ENCODE peak calls at places on chromosomes 13 and 19, in nine cellular contexts. One of them, this sample, is unnamed.

GRCh38 chr13:85582890-85583289 is 216.3 kb downstream of the SLITRK6 start:
- DNase-seq in mucosa of gallbladder: no peak
- DNase-seq in activated T-helper 1 cell treated with anti-CD3 and anti-CD28 coated beads, Interleukin-2, amount 50 U/mL, for 16 hours: no peak
- DNase-seq in D341Med: no peak
- DNase-seq in astrocyte of the spinal cord: no peak
- DNase-seq in GM23248: no peak
- DNase-seq in mesendoderm: no peak
- DNase-seq in ELR: peak
- DNase-seq in AG09309: no peak
- DNase-seq in this sample: no peak

GRCh38 chr13:38180670-38181069 is 169.0 kb upstream of the UFM1 start:
- DNase-seq in mucosa of gallbladder: no peak
- DNase-seq in activated T-helper 1 cell treated with anti-CD3 and anti-CD28 coated beads, Interleukin-2, amount 50 U/mL, for 16 hours: no peak
- DNase-seq in D341Med: no peak
- DNase-seq in astrocyte of the spinal cord: no peak
- DNase-seq in GM23248: peak
- DNase-seq in mesendoderm: no peak
- DNase-seq in ELR: no peak
- DNase-seq in AG09309: no peak
- DNase-seq in this sample: no peak

GRCh38 chr19:9597027-9597426 is 12.7 kb upstream of the ZNF121 start:
- DNase-seq in mucosa of gallbladder: no peak
- DNase-seq in activated T-helper 1 cell treated with anti-CD3 and anti-CD28 coated beads, Interleukin-2, amount 50 U/mL, for 16 hours: no peak
- DNase-seq in D341Med: no peak
- DNase-seq in astrocyte of the spinal cord: peak
- DNase-seq in GM23248: peak
- DNase-seq in mesendoderm: no peak
- DNase-seq in ELR: peak
- DNase-seq in AG09309: peak
- DNase-seq in this sample: no peak

GRCh38 chr19:2271516-2272103 is 10.4 kb downstream of the PEAK3 start:
- DNase-seq in mucosa of gallbladder: no peak
- DNase-seq in activated T-helper 1 cell treated with anti-CD3 and anti-CD28 coated beads, Interleukin-2, amount 50 U/mL, for 16 hours: no peak
- DNase-seq in D341Med: no peak
- DNase-seq in astrocyte of the spinal cord: peak
- DNase-seq in GM23248: peak
- DNase-seq in mesendoderm: no peak
- DNase-seq in ELR: peak
- DNase-seq in AG09309: no peak
- DNase-seq in this sample: peak

GRCh38 chr19:23346696-23347095 is 48.6 kb downstream of the ZNF91 start:
- DNase-seq in mucosa of gallbladder: no peak
- DNase-seq in activated T-helper 1 cell treated with anti-CD3 and anti-CD28 coated beads, Interleukin-2, amount 50 U/mL, for 16 hours: no peak
- DNase-seq in D341Med: no peak
- DNase-seq in astrocyte of the spinal cord: no peak
- DNase-seq in GM23248: no peak
- DNase-seq in mesendoderm: no peak
- DNase-seq in ELR: no peak
- DNase-seq in AG09309: no peak
- DNase-seq in this sample: no peak

GRCh38 chr13:113179374-113180230 is 21.2 kb downstream of the PROZ start:
- DNase-seq in mucosa of gallbladder: no peak
- DNase-seq in activated T-helper 1 cell treated with anti-CD3 and anti-CD28 coated beads, Interleukin-2, amount 50 U/mL, for 16 hours: no peak
- DNase-seq in D341Med: no peak
- DNase-seq in astrocyte of the spinal cord: peak
- DNase-seq in GM23248: no peak
- DNase-seq in mesendoderm: peak
- DNase-seq in ELR: peak
- DNase-seq in AG09309: no peak
- DNase-seq in this sample: no peak

GRCh38 chr19:51514866-51515481 is 13.4 kb upstream of the SIGLEC12 start:
- DNase-seq in mucosa of gallbladder: peak
- DNase-seq in activated T-helper 1 cell treated with anti-CD3 and anti-CD28 coated beads, Interleukin-2, amount 50 U/mL, for 16 hours: no peak
- DNase-seq in D341Med: peak
- DNase-seq in astrocyte of the spinal cord: peak
- DNase-seq in GM23248: peak
- DNase-seq in mesendoderm: peak
- DNase-seq in ELR: peak
- DNase-seq in AG09309: peak
- DNase-seq in this sample: peak

GRCh38 chr19:2719910-2720776 is 1.0 kb downstream of the DIRAS1 start:
- DNase-seq in mucosa of gallbladder: no peak
- DNase-seq in activated T-helper 1 cell treated with anti-CD3 and anti-CD28 coated beads, Interleukin-2, amount 50 U/mL, for 16 hours: no peak
- DNase-seq in D341Med: peak
- DNase-seq in astrocyte of the spinal cord: no peak
- DNase-seq in GM23248: peak
- DNase-seq in mesendoderm: peak
- DNase-seq in ELR: peak
- DNase-seq in AG09309: no peak
- DNase-seq in this sample: no peak

GRCh38 chr13:28100149-28101121 is at the start of gene FLT3:
- DNase-seq in mucosa of gallbladder: no peak
- DNase-seq in activated T-helper 1 cell treated with anti-CD3 and anti-CD28 coated beads, Interleukin-2, amount 50 U/mL, for 16 hours: no peak
- DNase-seq in D341Med: peak
- DNase-seq in astrocyte of the spinal cord: peak
- DNase-seq in GM23248: peak
- DNase-seq in mesendoderm: peak
- DNase-seq in ELR: peak
- DNase-seq in AG09309: no peak
- DNase-seq in this sample: peak

GRCh38 chr19:2332341-2333026 is 4.0 kb downstream of the SPPL2B start:
- DNase-seq in mucosa of gallbladder: no peak
- DNase-seq in activated T-helper 1 cell treated with anti-CD3 and anti-CD28 coated beads, Interleukin-2, amount 50 U/mL, for 16 hours: no peak
- DNase-seq in D341Med: peak
- DNase-seq in astrocyte of the spinal cord: no peak
- DNase-seq in GM23248: no peak
- DNase-seq in mesendoderm: no peak
- DNase-seq in ELR: no peak
- DNase-seq in AG09309: no peak
- DNase-seq in this sample: no peak

GRCh38 chr13:23868521-23868920 is 20.7 kb downstream of the MIPEP start:
- DNase-seq in mucosa of gallbladder: no peak
- DNase-seq in activated T-helper 1 cell treated with anti-CD3 and anti-CD28 coated beads, Interleukin-2, amount 50 U/mL, for 16 hours: no peak
- DNase-seq in D341Med: no peak
- DNase-seq in astrocyte of the spinal cord: peak
- DNase-seq in GM23248: peak
- DNase-seq in mesendoderm: no peak
- DNase-seq in ELR: peak
- DNase-seq in AG09309: peak
- DNase-seq in this sample: no peak

GRCh38 chr13:59452189-59452588 is 711.5 kb downstream of the DIAPH3 start:
- DNase-seq in mucosa of gallbladder: no peak
- DNase-seq in activated T-helper 1 cell treated with anti-CD3 and anti-CD28 coated beads, Interleukin-2, amount 50 U/mL, for 16 hours: no peak
- DNase-seq in D341Med: peak
- DNase-seq in astrocyte of the spinal cord: no peak
- DNase-seq in GM23248: no peak
- DNase-seq in mesendoderm: no peak
- DNase-seq in ELR: no peak
- DNase-seq in AG09309: no peak
- DNase-seq in this sample: no peak

GRCh38 chr19:5101871-5102270 is 133.0 kb downstream of the KDM4B start:
- DNase-seq in mucosa of gallbladder: no peak
- DNase-seq in activated T-helper 1 cell treated with anti-CD3 and anti-CD28 coated beads, Interleukin-2, amount 50 U/mL, for 16 hours: no peak
- DNase-seq in D341Med: no peak
- DNase-seq in astrocyte of the spinal cord: no peak
- DNase-seq in GM23248: no peak
- DNase-seq in mesendoderm: no peak
- DNase-seq in ELR: no peak
- DNase-seq in AG09309: no peak
- DNase-seq in this sample: no peak

GRCh38 chr19:42114412-42114811 is 17.8 kb downstream of the POU2F2 start:
- DNase-seq in mucosa of gallbladder: no peak
- DNase-seq in activated T-helper 1 cell treated with anti-CD3 and anti-CD28 coated beads, Interleukin-2, amount 50 U/mL, for 16 hours: no peak
- DNase-seq in D341Med: peak
- DNase-seq in astrocyte of the spinal cord: no peak
- DNase-seq in GM23248: no peak
- DNase-seq in mesendoderm: no peak
- DNase-seq in ELR: peak
- DNase-seq in AG09309: no peak
- DNase-seq in this sample: no peak

GRCh38 chr19:17779281-17779930 is 15.5 kb upstream of the B3GNT3 start:
- DNase-seq in mucosa of gallbladder: peak
- DNase-seq in activated T-helper 1 cell treated with anti-CD3 and anti-CD28 coated beads, Interleukin-2, amount 50 U/mL, for 16 hours: no peak
- DNase-seq in D341Med: no peak
- DNase-seq in astrocyte of the spinal cord: no peak
- DNase-seq in GM23248: peak
- DNase-seq in mesendoderm: peak
- DNase-seq in ELR: peak
- DNase-seq in AG09309: no peak
- DNase-seq in this sample: peak

GRCh38 chr13:113949546-113949945 is 24.3 kb downstream of the C13orf46 start:
- DNase-seq in mucosa of gallbladder: no peak
- DNase-seq in activated T-helper 1 cell treated with anti-CD3 and anti-CD28 coated beads, Interleukin-2, amount 50 U/mL, for 16 hours: no peak
- DNase-seq in D341Med: no peak
- DNase-seq in astrocyte of the spinal cord: no peak
- DNase-seq in GM23248: no peak
- DNase-seq in mesendoderm: no peak
- DNase-seq in ELR: no peak
- DNase-seq in AG09309: no peak
- DNase-seq in this sample: no peak

GRCh38 chr13:114065141-114065925 is 67.1 kb downstream of the RASA3 start:
- DNase-seq in mucosa of gallbladder: peak
- DNase-seq in activated T-helper 1 cell treated with anti-CD3 and anti-CD28 coated beads, Interleukin-2, amount 50 U/mL, for 16 hours: peak
- DNase-seq in D341Med: no peak
- DNase-seq in astrocyte of the spinal cord: peak
- DNase-seq in GM23248: peak
- DNase-seq in mesendoderm: peak
- DNase-seq in ELR: peak
- DNase-seq in AG09309: peak
- DNase-seq in this sample: peak

GRCh38 chr13:106533940-106534843 is 1.3 kb downstream of the EFNB2 start:
- DNase-seq in mucosa of gallbladder: peak
- DNase-seq in activated T-helper 1 cell treated with anti-CD3 and anti-CD28 coated beads, Interleukin-2, amount 50 U/mL, for 16 hours: no peak
- DNase-seq in D341Med: peak
- DNase-seq in astrocyte of the spinal cord: peak
- DNase-seq in GM23248: peak
- DNase-seq in mesendoderm: peak
- DNase-seq in ELR: peak
- DNase-seq in AG09309: no peak
- DNase-seq in this sample: peak

GRCh38 chr13:32426191-32426980 is 1.5 kb downstream of the N4BP2L1 start:
- DNase-seq in mucosa of gallbladder: no peak
- DNase-seq in activated T-helper 1 cell treated with anti-CD3 and anti-CD28 coated beads, Interleukin-2, amount 50 U/mL, for 16 hours: no peak
- DNase-seq in D341Med: no peak
- DNase-seq in astrocyte of the spinal cord: no peak
- DNase-seq in GM23248: peak
- DNase-seq in mesendoderm: no peak
- DNase-seq in ELR: peak
- DNase-seq in AG09309: no peak
- DNase-seq in this sample: no peak

GRCh38 chr19:13056052-13056660 is 46.5 kb downstream of the LYL1 start:
- DNase-seq in mucosa of gallbladder: peak
- DNase-seq in activated T-helper 1 cell treated with anti-CD3 and anti-CD28 coated beads, Interleukin-2, amount 50 U/mL, for 16 hours: no peak
- DNase-seq in D341Med: no peak
- DNase-seq in astrocyte of the spinal cord: peak
- DNase-seq in GM23248: peak
- DNase-seq in mesendoderm: peak
- DNase-seq in ELR: peak
- DNase-seq in AG09309: no peak
- DNase-seq in this sample: peak

GRCh38 chr19:43651758-43652545 is 12.3 kb upstream of the CADM4 start:
- DNase-seq in mucosa of gallbladder: peak
- DNase-seq in activated T-helper 1 cell treated with anti-CD3 and anti-CD28 coated beads, Interleukin-2, amount 50 U/mL, for 16 hours: no peak
- DNase-seq in D341Med: peak
- DNase-seq in astrocyte of the spinal cord: peak
- DNase-seq in GM23248: peak
- DNase-seq in mesendoderm: peak
- DNase-seq in ELR: peak
- DNase-seq in AG09309: no peak
- DNase-seq in this sample: peak

GRCh38 chr19:44570984-44571684 is 41.7 kb upstream of the CEACAM20 start:
- DNase-seq in mucosa of gallbladder: peak
- DNase-seq in activated T-helper 1 cell treated with anti-CD3 and anti-CD28 coated beads, Interleukin-2, amount 50 U/mL, for 16 hours: no peak
- DNase-seq in D341Med: peak
- DNase-seq in astrocyte of the spinal cord: peak
- DNase-seq in GM23248: peak
- DNase-seq in mesendoderm: peak
- DNase-seq in ELR: peak
- DNase-seq in AG09309: peak
- DNase-seq in this sample: peak

GRCh38 chr19:58566989-58567388 is 6.1 kb downstream of the MZF1 start:
- DNase-seq in mucosa of gallbladder: no peak
- DNase-seq in activated T-helper 1 cell treated with anti-CD3 and anti-CD28 coated beads, Interleukin-2, amount 50 U/mL, for 16 hours: no peak
- DNase-seq in D341Med: no peak
- DNase-seq in astrocyte of the spinal cord: no peak
- DNase-seq in GM23248: no peak
- DNase-seq in mesendoderm: no peak
- DNase-seq in ELR: no peak
- DNase-seq in AG09309: no peak
- DNase-seq in this sample: no peak

GRCh38 chr13:24931450-24932217 is 164.3 kb upstream of the PABPC3 start:
- DNase-seq in mucosa of gallbladder: no peak
- DNase-seq in activated T-helper 1 cell treated with anti-CD3 and anti-CD28 coated beads, Interleukin-2, amount 50 U/mL, for 16 hours: no peak
- DNase-seq in D341Med: no peak
- DNase-seq in astrocyte of the spinal cord: no peak
- DNase-seq in GM23248: no peak
- DNase-seq in mesendoderm: peak
- DNase-seq in ELR: no peak
- DNase-seq in AG09309: no peak
- DNase-seq in this sample: no peak

GRCh38 chr19:46065486-46065885 is 24.7 kb upstream of the IGFL4 start:
- DNase-seq in mucosa of gallbladder: no peak
- DNase-seq in activated T-helper 1 cell treated with anti-CD3 and anti-CD28 coated beads, Interleukin-2, amount 50 U/mL, for 16 hours: no peak
- DNase-seq in D341Med: no peak
- DNase-seq in astrocyte of the spinal cord: peak
- DNase-seq in GM23248: peak
- DNase-seq in mesendoderm: no peak
- DNase-seq in ELR: peak
- DNase-seq in AG09309: peak
- DNase-seq in this sample: no peak

GRCh38 chr19:5826531-5827341 is 12.8 kb downstream of the FUT6 start:
- DNase-seq in mucosa of gallbladder: no peak
- DNase-seq in activated T-helper 1 cell treated with anti-CD3 and anti-CD28 coated beads, Interleukin-2, amount 50 U/mL, for 16 hours: no peak
- DNase-seq in D341Med: peak
- DNase-seq in astrocyte of the spinal cord: no peak
- DNase-seq in GM23248: peak
- DNase-seq in mesendoderm: peak
- DNase-seq in ELR: peak
- DNase-seq in AG09309: no peak
- DNase-seq in this sample: peak

GRCh38 chr13:94878721-94879120 is 166.4 kb upstream of the SOX21 start:
- DNase-seq in mucosa of gallbladder: no peak
- DNase-seq in activated T-helper 1 cell treated with anti-CD3 and anti-CD28 coated beads, Interleukin-2, amount 50 U/mL, for 16 hours: no peak
- DNase-seq in D341Med: no peak
- DNase-seq in astrocyte of the spinal cord: no peak
- DNase-seq in GM23248: no peak
- DNase-seq in mesendoderm: no peak
- DNase-seq in ELR: no peak
- DNase-seq in AG09309: no peak
- DNase-seq in this sample: no peak

GRCh38 chr19:1125601-1126533 is 22.1 kb downstream of the GPX4 start:
- DNase-seq in mucosa of gallbladder: no peak
- DNase-seq in activated T-helper 1 cell treated with anti-CD3 and anti-CD28 coated beads, Interleukin-2, amount 50 U/mL, for 16 hours: no peak
- DNase-seq in D341Med: no peak
- DNase-seq in astrocyte of the spinal cord: peak
- DNase-seq in GM23248: no peak
- DNase-seq in mesendoderm: no peak
- DNase-seq in ELR: peak
- DNase-seq in AG09309: no peak
- DNase-seq in this sample: no peak